ENCODE peak calls at places on chromosomes 2 and 18, in eight cellular contexts. E is heart right ventricle; D is CD8-positive, alpha-beta T cell; H is left lung; V is tibial artery; I is Calu3; S is prostate gland; T is GM23338. Y is an unnamed sample.

GRCh38 chr2:219027511-219028055 is 13.7 kb downstream of the CFAP65 start:
- DNase-seq in E (no peak), D (no peak), H (no peak), V (no peak), I (no peak), S (no peak), T (no peak), Y (no peak)

GRCh38 chr2:20930928-20931327 is 108.0 kb upstream of the LDAH start:
- DNase-seq in E (no peak), D (no peak), H (no peak), V (no peak), I (no peak), S (peak; percentile 22), T (no peak), Y (no peak)

GRCh38 chr18:43589611-43590151 is 312.4 kb upstream of the SYT4 start:
- DNase-seq in E (no peak), D (no peak), H (no peak), V (no peak), I (no peak), S (no peak), T (no peak), Y (no peak)

GRCh38 chr18:59267511-59268126 is 5.6 kb downstream of the RAX start:
- DNase-seq in E (no peak), D (no peak), H (no peak), V (no peak), I (peak; percentile 45), S (no peak), T (peak; percentile 75), Y (no peak)

GRCh38 chr2:18684202-18685040 is 95.1 kb upstream of the NT5C1B start:
- DNase-seq in E (no peak), D (no peak), H (no peak), V (no peak), I (no peak), S (no peak), T (no peak), Y (no peak)

GRCh38 chr2:237167038-237167437 is 81.3 kb downstream of the COPS8 start:
- DNase-seq in E (no peak), D (no peak), H (no peak), V (no peak), I (no peak), S (no peak), T (no peak), Y (no peak)

GRCh38 chr18:73479472-73479871 is 611.7 kb upstream of the NETO1 start:
- DNase-seq in E (no peak), D (no peak), H (no peak), V (no peak), I (no peak), S (no peak), T (no peak), Y (no peak)

GRCh38 chr18:57294547-57294946 is 57.8 kb upstream of the ST8SIA3 start:
- DNase-seq in E (no peak), D (no peak), H (no peak), V (no peak), I (no peak), S (no peak), T (peak; percentile 11), Y (no peak)

GRCh38 chr2:148607553-148607952 is 37.0 kb upstream of the EPC2 start:
- DNase-seq in E (no peak), D (no peak), H (no peak), V (no peak), I (no peak), S (no peak), T (no peak), Y (no peak)

GRCh38 chr2:231455222-231455621 is 9.1 kb downstream of the NCL start:
- DNase-seq in E (no peak), D (no peak), H (no peak), V (no peak), I (no peak), S (no peak), T (no peak), Y (no peak)

GRCh38 chr2:204892506-204893255 is 347.4 kb downstream of the PARD3B start:
- DNase-seq in E (no peak), D (no peak), H (no peak), V (no peak), I (no peak), S (no peak), T (no peak), Y (no peak)

GRCh38 chr2:122300758-122301157 is 545.3 kb downstream of the TSN start:
- DNase-seq in E (no peak), D (no peak), H (no peak), V (no peak), I (no peak), S (no peak), T (peak; percentile 48), Y (no peak)

GRCh38 chr2:8495189-8495855 is 186.5 kb upstream of the ID2 start:
- DNase-seq in E (no peak), D (no peak), H (no peak), V (peak; percentile 52), I (no peak), S (no peak), T (no peak), Y (no peak)

GRCh38 chr2:29317077-29317517 is 201.9 kb downstream of the CLIP4 start:
- DNase-seq in E (peak; percentile 14), D (no peak), H (no peak), V (peak; percentile 48), I (no peak), S (no peak), T (no peak), Y (no peak)

GRCh38 chr2:29310665-29311348 is 195.6 kb downstream of the CLIP4 start:
- DNase-seq in E (no peak), D (no peak), H (no peak), V (no peak), I (no peak), S (no peak), T (no peak), Y (no peak)

GRCh38 chr2:29311458-29311857 is 196.2 kb downstream of the CLIP4 start:
- DNase-seq in E (no peak), D (no peak), H (no peak), V (no peak), I (no peak), S (no peak), T (no peak), Y (no peak)

GRCh38 chr2:29317801-29318485 is 202.7 kb downstream of the CLIP4 start:
- DNase-seq in E (no peak), D (no peak), H (no peak), V (peak; percentile 31), I (no peak), S (no peak), T (no peak), Y (no peak)

GRCh38 chr2:29314816-29315571 is 199.8 kb downstream of the CLIP4 start:
- DNase-seq in E (no peak), D (peak; percentile 12), H (no peak), V (peak; percentile 49), I (no peak), S (peak; percentile 39), T (peak; percentile 15), Y (no peak)
- TF ChIP-seq CTCF in E (no peak), D (no peak), H (no peak), V (no peak), I (no peak), S (no peak), T (no peak), Y (no peak)

DNA sequence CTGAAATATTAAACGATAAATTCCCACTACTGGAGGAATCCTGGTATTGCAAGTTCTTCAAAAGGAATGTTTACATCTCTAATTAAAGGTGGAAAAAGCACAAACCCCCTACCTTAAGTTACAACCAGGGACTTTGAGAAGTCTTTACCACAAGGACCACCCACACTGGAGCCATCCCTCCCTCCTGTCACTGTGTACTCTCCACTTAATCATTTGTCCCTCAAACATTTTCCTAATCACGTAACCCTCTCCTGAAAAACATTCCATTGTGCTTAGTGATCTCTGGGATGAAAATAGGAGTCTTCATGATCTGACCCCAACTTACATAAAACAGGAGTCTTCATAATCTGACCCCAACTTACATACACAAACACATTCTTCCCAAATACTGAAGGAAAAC is 85.7 kb downstream of the SUCLG1 start:
- DNase-seq in E (no peak), D (no peak), H (no peak), V (no peak), I (no peak), S (no peak), T (no peak), Y (no peak)
- TF ChIP-seq CTCF in E (no peak), D (no peak), H (no peak), V (no peak), I (no peak), S (no peak), T (no peak), Y (no peak)

DNA sequence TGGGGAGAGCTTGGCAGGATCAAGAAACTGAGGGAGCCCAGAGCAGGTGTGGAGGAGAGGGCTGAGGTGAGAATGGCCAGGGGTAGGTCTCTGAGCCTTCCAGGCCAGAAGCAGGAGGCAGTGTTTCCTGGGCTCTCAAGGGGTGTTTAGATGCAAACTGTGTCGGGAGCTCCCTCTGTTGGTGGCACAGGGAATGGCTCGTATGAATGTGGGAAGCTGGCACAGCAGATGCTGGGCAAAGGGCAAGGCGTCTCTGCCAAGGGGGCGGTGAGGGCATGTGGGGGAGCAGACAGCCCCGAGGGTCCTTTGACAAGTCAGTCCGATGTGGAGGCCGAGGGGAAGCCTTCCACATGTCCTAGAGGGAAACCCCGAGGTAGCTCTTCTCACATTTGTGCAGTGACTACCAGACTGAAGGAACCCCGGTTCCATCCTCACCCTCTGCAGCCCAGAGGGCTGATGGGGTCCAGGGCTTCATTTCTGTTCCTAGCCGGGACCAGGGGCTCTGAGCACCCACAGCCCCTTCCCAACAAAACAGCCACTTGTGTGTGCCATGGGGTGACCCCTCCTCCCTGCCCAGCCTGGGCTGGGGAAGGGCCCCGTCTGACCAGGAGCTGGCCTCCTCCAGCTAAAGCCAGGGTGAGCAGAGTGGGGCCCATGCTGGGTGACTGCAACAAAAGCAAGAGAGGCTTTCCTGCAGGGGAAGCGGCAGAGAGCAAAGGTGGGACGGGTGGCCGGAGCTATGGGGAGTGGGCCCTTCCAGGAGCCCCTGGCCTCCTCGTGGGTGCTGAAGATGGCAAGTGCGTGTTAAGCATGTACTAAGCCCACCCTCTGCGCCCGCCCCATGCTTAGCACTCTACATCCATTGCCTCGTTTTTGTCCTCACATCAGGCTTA is 103.4 kb downstream of the SEPTIN10 start:
- DNase-seq in E (peak; percentile 81), D (peak; percentile 58), H (peak; percentile 72), V (peak; percentile 88), I (peak; percentile 79), S (peak; percentile 81), T (peak; percentile 83), Y (peak; percentile 37)
- TF ChIP-seq CTCF in E (peak; percentile 96), D (peak; percentile 79), H (peak; percentile 85), V (peak; percentile 94), I (peak; percentile 70), S (peak; percentile 91), T (peak; percentile 82), Y (peak; percentile 93)

DNA sequence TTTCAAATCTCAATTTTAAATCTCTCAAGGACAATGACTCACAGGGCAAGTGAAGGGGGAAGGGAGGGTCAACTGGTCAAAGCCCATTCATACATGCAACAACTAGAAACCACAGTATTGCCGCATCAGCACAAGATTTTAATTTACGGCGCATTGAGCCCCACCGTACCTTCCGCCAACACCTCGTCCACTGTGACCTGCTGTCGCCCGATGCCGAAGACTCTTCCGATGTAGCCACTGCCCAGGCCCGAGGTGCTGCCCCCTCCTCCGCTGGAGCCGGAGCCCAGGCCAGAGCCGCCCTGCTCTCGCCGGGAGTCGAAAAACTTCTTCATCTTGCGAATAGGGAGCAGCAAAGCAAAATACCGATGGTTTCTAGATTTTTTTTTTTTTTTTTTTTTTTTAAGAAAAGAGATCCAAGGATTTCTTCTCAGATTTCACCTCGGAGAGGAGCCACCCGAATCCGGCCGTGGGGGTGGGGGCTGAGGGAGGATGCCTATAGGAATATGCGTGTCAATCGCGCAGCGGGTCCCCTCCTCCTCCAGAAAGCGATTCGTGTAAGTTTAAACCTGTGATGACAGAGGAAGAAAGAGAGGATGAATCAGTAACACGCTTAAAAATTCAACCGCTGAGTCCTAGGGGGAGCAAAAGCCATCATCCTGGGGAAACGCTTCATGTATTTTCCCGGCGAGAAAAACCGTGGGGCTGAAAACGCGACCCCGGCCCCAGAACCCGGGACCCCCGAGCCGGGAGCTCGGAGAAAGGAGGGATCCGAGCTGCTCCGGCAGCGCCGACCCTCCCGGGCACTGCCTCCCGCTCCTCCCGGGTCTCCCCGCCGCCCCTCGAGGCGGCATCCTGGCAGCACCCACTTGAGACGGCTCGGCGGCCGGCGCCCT is 584 bp downstream of the AAK1 start:
- DNase-seq in E (peak; percentile 53), D (no peak), H (peak; percentile 76), V (peak; percentile 74), I (peak; percentile 39), S (peak; percentile 30), T (peak; percentile 75), Y (peak; percentile 28)
- TF ChIP-seq CTCF in E (no peak), D (no peak), H (no peak), V (no peak), I (no peak), S (no peak), T (no peak), Y (no peak)

Y was measured in ascending aorta.